ENCODE peak calls at places on chromosome 10, in seven cellular contexts. Y, A, X, D, Z, O and U are unnamed samples.

GRCh38 chr10:58632211-58632610 is 119.5 kb downstream of the BICC1 start:
- DNase-seq in A (no peak), X (no peak), O (no peak), Z (no peak), Y (no peak), D (no peak), U (no peak)

GRCh38 chr10:71312840-71313789 is 5.9 kb upstream of the SLC29A3 start:
- DNase-seq in X (no peak), D (no peak), A (no peak), Y (no peak), Z (peak), O (peak), U (no peak)

GRCh38 chr10:60576130-60577069 is 186.7 kb upstream of the ANK3 start:
- DNase-seq in Y (peak), D (no peak), O (no peak), X (no peak), A (no peak), Z (no peak), U (no peak)

GRCh38 chr10:30583778-30584415 is 45.7 kb downstream of the LYZL2 start:
- DNase-seq in A (peak), O (peak), Y (no peak), X (peak), D (no peak), Z (peak), U (no peak)

GRCh38 chr10:79488303-79488702 is 24.0 kb upstream of the EIF5AL1 start:
- DNase-seq in Y (no peak), O (no peak), A (peak), D (no peak), X (no peak), Z (no peak), U (no peak)

GRCh38 chr10:121572857-121573540 is 25.2 kb downstream of the FGFR2 start:
- DNase-seq in D (no peak), Z (peak), O (no peak), Y (no peak), A (no peak), X (no peak), U (no peak)

GRCh38 chr10:30985552-30985951 is 46.1 kb downstream of the ZNF438 start:
- DNase-seq in O (no peak), D (no peak), A (peak), X (peak), Y (no peak), Z (no peak), U (no peak)

GRCh38 chr10:44306147-44306710 is 78.7 kb downstream of the CXCL12 start:
- DNase-seq in D (no peak), Y (no peak), A (no peak), O (no peak), Z (no peak), X (no peak), U (no peak)

GRCh38 chr10:2761311-2761710 is 306.0 kb upstream of the PFKP start:
- DNase-seq in Y (no peak), Z (no peak), X (no peak), D (no peak), A (no peak), O (no peak), U (no peak)

GRCh38 chr10:129462257-129462795 is 4.7 kb upstream of the MGMT start:
- DNase-seq in O (no peak), X (no peak), Z (no peak), D (no peak), A (no peak), Y (no peak), U (no peak)

GRCh38 chr10:133158756-133159610 is 1.0 kb upstream of the KNDC1 start:
- DNase-seq in O (peak), X (no peak), D (no peak), Z (no peak), Y (peak), A (no peak), U (no peak)

GRCh38 chr10:133162178-133162909 is 2.3 kb downstream of the KNDC1 start:
- DNase-seq in Y (no peak), X (no peak), A (no peak), Z (no peak), D (no peak), O (peak), U (no peak)

GRCh38 chr10:17454801-17455520 is 566 bp upstream of the ST8SIA6 start:
- DNase-seq in O (no peak), X (no peak), A (peak), D (peak), Y (no peak), Z (no peak), U (no peak)

GRCh38 chr10:5291501-5292195 is 73.1 kb upstream of the UCN3 start:
- DNase-seq in X (peak), Y (no peak), A (peak), D (no peak), O (no peak), Z (no peak), U (peak)

GRCh38 chr10:31774291-31774900 is 154.2 kb downstream of the ARHGAP12 start:
- DNase-seq in X (no peak), Y (peak), Z (no peak), A (no peak), D (peak), O (no peak), U (no peak)

GRCh38 chr10:32377458-32378370 is 30.8 kb upstream of the EPC1 start:
- DNase-seq in X (peak), Y (no peak), Z (no peak), O (no peak), A (peak), D (peak), U (peak)

GRCh38 chr10:132480356-132480755 is 57.2 kb upstream of the INPP5A start:
- DNase-seq in D (no peak), Z (no peak), X (no peak), A (no peak), Y (no peak), O (peak), U (no peak)

GRCh38 chr10:35379226-35380137 is 43.2 kb downstream of the CCNY start:
- DNase-seq in X (peak), O (no peak), A (no peak), D (no peak), Z (no peak), Y (peak), U (no peak)

GRCh38 chr10:93468532-93469213 is 13.5 kb downstream of the MYOF start:
- DNase-seq in Z (no peak), D (no peak), X (peak), A (peak), Y (no peak), O (no peak), U (no peak)

GRCh38 chr10:79148452-79149344 is 79.9 kb downstream of the ZMIZ1 start:
- DNase-seq in Y (no peak), A (no peak), X (peak), O (no peak), Z (peak), D (peak), U (no peak)

GRCh38 chr10:93904901-93905300 is 11.1 kb downstream of the SLC35G1 start:
- DNase-seq in X (no peak), A (no peak), D (no peak), Z (no peak), Y (no peak), O (no peak), U (no peak)

GRCh38 chr10:86958831-86959736 is 685 bp downstream of the SNCG start:
- DNase-seq in A (peak), Y (no peak), X (peak), Z (no peak), O (peak), D (peak), U (no peak)

GRCh38 chr10:35795131-35795819 is 153.2 kb upstream of the FZD8 start:
- DNase-seq in Y (no peak), X (peak), O (no peak), Z (no peak), A (no peak), D (no peak), U (no peak)

GRCh38 chr10:86651021-86651471 is 3.3 kb upstream of the OPN4 start:
- DNase-seq in D (no peak), X (no peak), A (no peak), Y (no peak), O (peak), Z (no peak), U (no peak)

GRCh38 chr10:17453377-17454091 is 861 bp downstream of the ST8SIA6 start:
- DNase-seq in A (no peak), Z (peak), O (peak), X (peak), Y (peak), D (peak), U (no peak)

GRCh38 chr10:13686331-13686752 is 99.6 kb downstream of the PRPF18 start:
- DNase-seq in O (no peak), D (peak), X (peak), Y (no peak), A (no peak), Z (peak), U (no peak)

GRCh38 chr10:113027574-113028392 is 77.7 kb downstream of the TCF7L2 start:
- DNase-seq in A (no peak), Z (no peak), X (peak), Y (peak), O (no peak), D (no peak), U (no peak)

GRCh38 chr10:114301951-114302710 is 63.1 kb downstream of the VWA2 start:
- DNase-seq in X (peak), O (no peak), A (no peak), Y (no peak), Z (no peak), D (no peak), U (no peak)

GRCh38 chr10:84095821-84096497 is 43.4 kb upstream of the GHITM start:
- DNase-seq in D (peak), O (no peak), A (no peak), Z (no peak), X (peak), Y (no peak), U (no peak)

GRCh38 chr10:131890276-131891195 is 10.3 kb upstream of the PPP2R2D start:
- DNase-seq in D (no peak), Z (no peak), Y (no peak), O (no peak), X (no peak), A (no peak), U (no peak)

GRCh38 chr10:79178614-79179403 is 110.0 kb downstream of the ZMIZ1 start:
- DNase-seq in Z (no peak), D (peak), Y (no peak), O (no peak), A (no peak), X (peak), U (no peak)

GRCh38 chr10:131843089-131843595 is 57.7 kb upstream of the PPP2R2D start:
- DNase-seq in D (no peak), Y (no peak), O (peak), Z (no peak), A (no peak), X (no peak), U (no peak)

GRCh38 chr10:12484945-12485805 is 135.8 kb downstream of the CAMK1D start:
- DNase-seq in O (no peak), D (no peak), Z (no peak), X (no peak), Y (peak), A (no peak), U (no peak)
- TF ChIP-seq POLR2AphosphoS5 in O (no peak), D (no peak), Z (no peak), X (no peak), Y (no peak), A (no peak), U (no peak)

DNA sequence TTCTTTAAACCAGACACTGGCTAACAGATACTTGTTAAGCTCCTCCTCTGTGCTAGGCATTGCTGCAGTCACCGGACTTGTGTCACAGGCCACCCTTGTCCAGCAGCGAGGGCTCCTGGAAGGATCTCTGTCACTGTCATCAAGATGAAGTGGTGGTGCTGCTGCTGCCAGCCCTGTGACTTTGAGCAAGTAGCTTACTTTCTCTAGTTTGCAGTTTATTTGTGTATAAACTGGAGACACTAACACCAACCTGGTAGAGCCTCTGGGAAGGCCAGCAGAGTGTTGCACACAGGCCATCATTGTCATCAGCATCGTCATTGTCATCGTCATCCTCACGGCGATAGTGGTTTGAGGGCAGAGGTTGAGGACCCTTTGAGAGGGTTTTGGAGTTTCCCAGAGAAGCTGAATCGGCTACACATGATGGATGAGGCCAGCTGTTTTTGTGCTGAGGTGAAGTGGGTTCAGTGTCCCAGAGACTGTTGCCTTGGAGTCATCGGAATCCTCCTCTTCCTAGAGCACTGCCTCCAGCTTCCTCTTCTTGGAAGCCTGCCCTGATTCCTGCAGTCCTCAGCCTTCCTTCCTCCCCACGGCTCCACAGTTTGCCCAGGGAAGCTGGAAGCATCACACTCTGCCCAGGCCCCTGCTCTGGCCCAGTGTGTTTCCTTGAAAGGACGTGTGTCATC is 128.4 kb downstream of the GRK5 start:
- DNase-seq in D (no peak), X (peak), Y (no peak), A (no peak), O (no peak), Z (no peak), U (no peak)
- H3K27ac ChIP-seq in D (no peak), X (peak), Y (no peak), A (no peak), O (no peak), Z (no peak), U (no peak)

GRCh38 chr10:21534611-21535493 is 820 bp downstream of the MLLT10 start:
- DNase-seq in O (no peak), A (no peak), D (peak), Z (peak), Y (peak), X (peak), U (peak)
- TF ChIP-seq POLR2AphosphoS5 in O (no peak), A (no peak), D (no peak), Z (no peak), Y (no peak), X (no peak), U (no peak)

GRCh38 chr10:11048707-11049296 is 31.1 kb downstream of the CELF2 start:
- DNase-seq in Y (no peak), D (no peak), Z (no peak), X (no peak), O (no peak), A (no peak), U (no peak)
- H3K27ac ChIP-seq in Y (no peak), D (no peak), Z (no peak), X (no peak), O (no peak), A (no peak), U (no peak)

GRCh38 chr10:1019362-1019761 is 6.3 kb downstream of the IDI2 start:
- DNase-seq in O (no peak), D (no peak), Y (no peak), A (no peak), X (no peak), Z (no peak), U (no peak)
- TF ChIP-seq POLR2AphosphoS5 in O (no peak), D (no peak), Y (no peak), A (no peak), X (no peak), Z (no peak), U (no peak)

GRCh38 chr10:7605565-7606295 is 61.0 kb downstream of the ITIH5 start:
- DNase-seq in O (no peak), A (no peak), X (no peak), Z (no peak), Y (no peak), D (no peak), U (no peak)
- H3K27ac ChIP-seq in O (no peak), A (no peak), X (no peak), Z (no peak), Y (no peak), D (no peak), U (no peak)

GRCh38 chr10:96271017-96271815 is at the start of gene BLNK:
- DNase-seq in X (no peak), O (peak), D (no peak), Z (peak), A (no peak), Y (no peak), U (peak)
- TF ChIP-seq POLR2AphosphoS5 in X (no peak), O (no peak), D (no peak), Z (peak), A (no peak), Y (no peak), U (no peak)

DNA sequence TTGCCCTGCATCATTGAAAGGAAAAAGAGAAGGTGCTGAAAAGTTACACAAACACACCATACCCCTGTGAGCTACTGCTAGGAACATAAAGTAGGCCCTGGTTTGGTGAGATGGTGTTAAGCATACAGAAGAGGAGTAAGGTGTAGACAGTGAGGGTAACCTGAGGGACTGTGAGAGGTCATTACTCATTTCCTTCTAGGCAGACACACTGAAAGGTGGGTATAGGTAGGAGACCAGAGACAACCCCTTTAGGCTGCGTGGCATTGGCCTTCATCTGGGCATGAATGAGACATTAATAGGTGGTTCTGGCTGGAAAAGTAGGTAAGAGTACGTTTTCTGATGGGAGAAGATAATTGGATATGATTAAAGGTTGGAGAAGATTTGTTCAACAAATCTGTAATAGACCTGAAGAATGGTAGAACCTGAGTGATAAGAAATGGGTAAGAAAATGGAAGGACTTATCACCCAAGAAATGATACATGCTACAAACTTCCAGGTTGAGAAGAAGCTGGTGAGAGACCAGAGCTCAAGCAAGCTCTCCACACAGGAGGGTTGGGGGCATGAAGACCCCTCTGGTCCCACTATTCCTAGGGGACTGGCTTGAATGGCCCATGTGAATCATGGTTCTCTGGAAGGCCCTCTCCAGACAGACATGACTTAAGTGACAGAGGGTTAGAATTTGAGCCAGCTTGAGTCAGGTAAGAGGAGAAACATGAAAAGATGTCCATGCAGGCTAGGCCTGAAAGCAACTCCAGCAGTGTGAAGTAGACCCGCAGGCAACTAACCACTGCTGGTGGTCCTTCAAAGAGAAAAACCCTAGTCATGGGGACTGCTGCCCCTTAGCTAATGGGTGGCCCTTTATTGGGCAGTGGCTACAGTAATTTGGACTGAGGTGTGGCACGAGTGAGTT is 3.8 kb downstream of the COMTD1 start:
- DNase-seq in Z (no peak), O (no peak), D (no peak), Y (no peak), X (no peak), A (no peak), U (no peak)
- H3K27ac ChIP-seq in Z (no peak), O (no peak), D (no peak), Y (peak), X (no peak), A (no peak), U (no peak)